ENCODE peak calls at places on chromosome 14, in eight cellular contexts. T is LHCN-M2; R is non-pigmented ciliary epithelial cell; I is nucleus accumbens; Q is stomach; K is fibroblast of lung; C is HEK293T; A is activated CD4-positive, alpha-beta T cell treated with anti-CD3 and anti-CD28 coated beads, Interleukin-2, amount 50 U/mL, for 24 hours. Y is an unnamed sample.

GRCh38 chr14:38143651-38144505 is 63.8 kb upstream of the SSTR1 start:
- DNase-seq in T (peak; percentile 83), R (peak; percentile 71), I (no peak), Q (no peak), K (peak; percentile 76), C (no peak), A (no peak), Y (no peak)

GRCh38 chr14:73720636-73721035 is 6.5 kb upstream of the PNMA1 start:
- DNase-seq in T (no peak), R (no peak), I (no peak), Q (no peak), K (no peak), C (no peak), A (no peak), Y (no peak)

GRCh38 chr14:75306917-75307699 is 28.5 kb downstream of the FOS start:
- DNase-seq in T (peak; percentile 24), R (no peak), I (no peak), Q (no peak), K (no peak), C (peak; percentile 33), A (no peak), Y (peak; percentile 35)

GRCh38 chr14:72000907-72001306 is 68.7 kb downstream of the RGS6 start:
- DNase-seq in T (no peak), R (no peak), I (no peak), Q (no peak), K (no peak), C (no peak), A (no peak), Y (no peak)

GRCh38 chr14:104239866-104240301 is 101.5 kb downstream of the KIF26A start:
- DNase-seq in T (no peak), R (no peak), I (no peak), Q (peak; percentile 24), K (no peak), C (no peak), A (no peak), Y (peak; percentile 47)

GRCh38 chr14:101758913-101759593 is 2.5 kb upstream of the PPP2R5C start:
- DNase-seq in T (no peak), R (no peak), I (peak; percentile 48), Q (no peak), K (no peak), C (no peak), A (no peak), Y (no peak)

GRCh38 chr14:71647086-71647784 is 285.0 kb upstream of the RGS6 start:
- DNase-seq in T (no peak), R (no peak), I (no peak), Q (peak; percentile 34), K (no peak), C (no peak), A (no peak), Y (no peak)

GRCh38 chr14:63453443-63453936 is 89.7 kb downstream of the PPP2R5E start:
- DNase-seq in T (no peak), R (no peak), I (no peak), Q (no peak), K (no peak), C (no peak), A (no peak), Y (no peak)

GRCh38 chr14:21026251-21026987 is 1.6 kb upstream of the NDRG2 start:
- DNase-seq in T (no peak), R (no peak), I (peak; percentile 82), Q (no peak), K (no peak), C (no peak), A (no peak), Y (no peak)